ENCODE peak calls at places on chromosomes 11 and 22, in four cellular contexts. B is spleen, U is lower leg skin, E is stomach. T is an unnamed sample.

GRCh38 chr22:23533328-23533762 is 46.7 kb downstream of the IGLL1 start:
- DNase-seq in B (peak; percentile 74), U (no peak), E (no peak), T (peak; percentile 13)

GRCh38 chr11:11998091-11998781 is 10.2 kb downstream of the DKK3 start:
- DNase-seq in B (no peak), U (no peak), E (no peak), T (no peak)

GRCh38 chr22:45212992-45213751 is 27.5 kb downstream of the KIAA0930 start:
- DNase-seq in B (peak; percentile 76), U (no peak), E (no peak), T (no peak)

GRCh38 chr11:32188785-32189184 is 97.9 kb downstream of the RCN1 start:
- DNase-seq in B (no peak), U (no peak), E (no peak), T (no peak)

GRCh38 chr11:107427569-107428180 is 29.9 kb downstream of the CWF19L2 start:
- DNase-seq in B (no peak), U (no peak), E (no peak), T (no peak)

GRCh38 chr11:59523541-59523940 is 12.2 kb downstream of the OR4D9 start:
- DNase-seq in B (no peak), U (no peak), E (no peak), T (no peak)

GRCh38 chr11:77450227-77450626 is 23.7 kb downstream of the PAK1 start:
- DNase-seq in B (no peak), U (no peak), E (no peak), T (no peak)

GRCh38 chr22:30459206-30460052 is 12.4 kb downstream of the SEC14L3 start:
- DNase-seq in B (no peak), U (no peak), E (no peak), T (peak; percentile 51)

GRCh38 chr22:19516378-19517170 is 7.6 kb downstream of the CLDN5 start:
- DNase-seq in B (no peak), U (no peak), E (no peak), T (no peak)

GRCh38 chr11:9210922-9211320 is 54.2 kb downstream of the DENND5A start:
- DNase-seq in B (no peak), U (no peak), E (no peak), T (no peak)

GRCh38 chr11:64667154-64667745 is 55.7 kb downstream of the NRXN2 start:
- DNase-seq in B (no peak), U (no peak), E (no peak), T (no peak)

GRCh38 chr11:66289548-66290331 is 797 bp upstream of the YIF1A start:
- DNase-seq in B (no peak), U (no peak), E (peak; percentile 77), T (peak; percentile 82)

GRCh38 chr11:6646040-6646439 is 9.6 kb downstream of the DCHS1 start:
- DNase-seq in B (peak; percentile 85), U (no peak), E (no peak), T (no peak)

GRCh38 chr11:68051191-68052136 is 12.6 kb downstream of the TCIRG1 start:
- DNase-seq in B (no peak), U (no peak), E (no peak), T (no peak)
- TF ChIP-seq POLR2A in B (no peak), U (no peak), E (no peak), T (no peak)

DNA sequence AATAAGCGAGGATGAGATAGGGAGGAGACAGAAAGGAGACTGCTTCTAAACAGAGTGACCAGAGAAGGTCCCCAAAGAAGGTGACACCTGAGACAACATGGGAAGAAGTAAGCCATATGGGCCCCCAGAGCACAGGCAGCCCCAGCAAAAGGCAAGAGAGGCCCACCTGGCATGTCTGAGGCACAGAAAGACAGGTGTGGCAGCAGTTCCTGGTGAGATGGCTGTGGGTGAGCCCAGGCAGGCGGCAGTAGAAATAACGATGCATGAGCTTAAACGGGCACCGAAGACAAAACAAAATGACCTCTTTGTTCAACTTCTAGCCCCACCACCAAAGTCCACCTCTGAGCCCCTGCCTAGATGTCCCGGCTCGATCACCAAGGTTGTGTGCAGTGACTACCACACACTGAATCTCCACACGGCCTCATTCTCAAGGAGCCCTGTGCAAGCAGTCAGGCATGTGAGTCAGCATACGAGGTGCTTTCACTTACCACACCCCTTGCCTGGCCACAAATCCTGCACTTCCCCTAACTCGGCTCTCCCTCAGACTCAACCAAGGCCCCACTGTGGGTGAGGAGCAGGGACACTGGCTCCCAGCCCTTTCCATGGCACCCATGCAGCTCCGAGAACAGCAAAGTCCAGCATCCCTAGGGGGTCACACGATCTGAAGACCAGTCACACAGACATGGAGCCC is 77.6 kb downstream of the PACSIN2 start:
- DNase-seq in B (peak; percentile 88), U (peak; percentile 75), E (peak; percentile 74), T (peak; percentile 46)
- TF ChIP-seq POLR2A in B (no peak), U (no peak), E (no peak), T (no peak)

DNA sequence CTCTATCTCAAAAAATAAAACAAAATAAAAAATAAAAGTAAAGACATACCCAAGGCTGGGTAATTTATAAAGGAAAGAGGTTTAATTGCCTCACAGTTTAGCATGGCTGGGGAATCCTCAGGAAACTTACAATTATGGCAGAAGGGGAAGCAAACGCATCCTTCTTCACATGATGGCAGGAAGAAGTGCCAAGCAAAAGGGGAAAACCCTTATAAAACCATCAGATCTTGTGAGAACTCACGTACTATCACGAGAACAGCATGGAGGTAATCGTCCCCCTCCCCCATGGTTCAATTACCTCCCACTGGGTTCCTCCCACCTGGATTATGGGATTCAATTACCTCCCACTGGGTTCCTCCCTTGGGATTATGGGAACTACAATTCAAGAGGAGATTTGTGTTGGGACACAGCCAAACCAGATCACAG is 8.3 kb upstream of the SSTR3 start:
- DNase-seq in B (no peak), U (no peak), E (no peak), T (no peak)
- TF ChIP-seq POLR2A in B (no peak), U (no peak), E (no peak), T (no peak)

DNA sequence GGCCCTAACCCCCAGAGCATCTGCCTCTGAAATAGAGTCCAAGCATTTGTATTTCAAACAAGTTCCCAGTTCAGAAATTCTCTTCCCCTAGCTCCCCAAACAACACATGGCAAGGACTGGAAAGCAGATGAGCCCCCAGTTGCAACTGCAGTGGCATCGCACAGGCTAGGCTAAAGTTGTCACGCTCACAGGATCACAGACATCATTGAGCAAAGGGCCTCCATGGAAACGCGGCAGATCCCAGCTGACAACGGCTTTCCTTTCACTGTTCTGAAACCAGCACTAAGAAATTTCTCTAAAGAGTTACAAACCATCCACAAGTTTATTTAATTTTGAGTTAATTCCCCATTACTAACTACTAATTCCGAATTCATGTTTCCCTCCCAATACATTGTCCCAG is 204.7 kb downstream of the LARGE1 start:
- DNase-seq in B (no peak), U (no peak), E (no peak), T (no peak)
- TF ChIP-seq POLR2A in B (no peak), U (no peak), E (no peak), T (no peak)

GRCh38 chr11:110428956-110429613 is 663 bp upstream of the FDX1 start:
- DNase-seq in B (no peak), U (no peak), E (no peak), T (no peak)

GRCh38 chr11:110430267-110431211 is 791 bp downstream of the FDX1 start:
- DNase-seq in B (no peak), U (no peak), E (peak; percentile 29), T (peak; percentile 57)

GRCh38 chr11:110431212-110432073 is 1.7 kb downstream of the FDX1 start:
- DNase-seq in B (no peak), U (no peak), E (no peak), T (no peak)

GRCh38 chr11:110428040-110428439 is 1.7 kb upstream of the FDX1 start:
- DNase-seq in B (no peak), U (no peak), E (no peak), T (no peak)

DNA sequence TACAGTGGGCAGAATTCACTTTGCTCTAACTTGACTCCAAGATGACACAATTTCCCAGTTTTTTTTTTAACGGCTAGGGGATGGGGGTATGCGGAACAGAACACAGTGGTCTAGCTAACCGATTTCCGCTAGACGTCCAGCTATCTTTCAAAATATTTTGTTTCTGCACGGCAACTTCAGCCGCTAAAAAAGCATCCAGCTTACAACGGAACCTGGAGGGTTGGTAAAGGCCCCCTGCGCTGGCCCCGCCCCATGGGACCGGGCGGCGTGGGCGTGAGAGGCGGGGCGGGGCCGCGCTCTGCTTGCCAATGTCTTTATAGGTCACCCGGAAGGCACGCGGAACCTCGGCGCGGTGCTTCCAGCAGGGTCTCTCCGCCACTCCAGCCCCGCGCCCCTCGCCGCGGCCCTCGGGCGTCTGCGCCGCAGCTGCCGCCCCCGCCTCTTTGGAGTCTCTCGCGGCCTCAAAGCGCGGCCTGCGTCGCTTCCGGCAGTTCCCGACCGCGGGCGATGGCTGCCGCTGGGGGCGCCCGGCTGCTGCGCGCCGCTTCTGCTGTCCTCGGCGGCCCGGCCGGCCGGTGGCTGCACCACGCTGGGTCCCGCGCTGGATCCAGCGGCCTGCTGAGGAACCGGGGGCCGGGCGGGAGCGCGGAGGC is at the start of gene FDX1:
- DNase-seq in B (peak; percentile 97), U (peak; percentile 64), E (peak; percentile 83), T (peak; percentile 90)
- TF ChIP-seq POLR2A in B (no peak), U (no peak), E (no peak), T (peak; percentile 20)

GRCh38 chr11:355581-356458 is 13.5 kb upstream of the B4GALNT4 start:
- DNase-seq in B (peak; percentile 98), U (peak; percentile 85), E (peak; percentile 93), T (peak; percentile 33)
- TF ChIP-seq POLR2A in B (peak; percentile 79), U (no peak), E (no peak), T (no peak)

GRCh38 chr11:78606667-78607066 is 32.0 kb upstream of the NARS2 start:
- DNase-seq in B (no peak), U (no peak), E (no peak), T (no peak)
- TF ChIP-seq POLR2A in B (no peak), U (no peak), E (no peak), T (no peak)

GRCh38 chr11:101915811-101916291 is 471 bp downstream of the ANGPTL5 start:
- DNase-seq in B (no peak), U (no peak), E (no peak), T (no peak)

GRCh38 chr11:101914349-101914736 is 467 bp upstream of the CEP126 start:
- DNase-seq in B (no peak), U (no peak), E (no peak), T (no peak)

GRCh38 chr11:101916422-101916821 is at the start of gene ANGPTL5:
- DNase-seq in B (no peak), U (no peak), E (no peak), T (no peak)

GRCh38 chr11:101913631-101914030 is 1.2 kb upstream of the CEP126 start:
- DNase-seq in B (no peak), U (no peak), E (no peak), T (no peak)

DNA sequence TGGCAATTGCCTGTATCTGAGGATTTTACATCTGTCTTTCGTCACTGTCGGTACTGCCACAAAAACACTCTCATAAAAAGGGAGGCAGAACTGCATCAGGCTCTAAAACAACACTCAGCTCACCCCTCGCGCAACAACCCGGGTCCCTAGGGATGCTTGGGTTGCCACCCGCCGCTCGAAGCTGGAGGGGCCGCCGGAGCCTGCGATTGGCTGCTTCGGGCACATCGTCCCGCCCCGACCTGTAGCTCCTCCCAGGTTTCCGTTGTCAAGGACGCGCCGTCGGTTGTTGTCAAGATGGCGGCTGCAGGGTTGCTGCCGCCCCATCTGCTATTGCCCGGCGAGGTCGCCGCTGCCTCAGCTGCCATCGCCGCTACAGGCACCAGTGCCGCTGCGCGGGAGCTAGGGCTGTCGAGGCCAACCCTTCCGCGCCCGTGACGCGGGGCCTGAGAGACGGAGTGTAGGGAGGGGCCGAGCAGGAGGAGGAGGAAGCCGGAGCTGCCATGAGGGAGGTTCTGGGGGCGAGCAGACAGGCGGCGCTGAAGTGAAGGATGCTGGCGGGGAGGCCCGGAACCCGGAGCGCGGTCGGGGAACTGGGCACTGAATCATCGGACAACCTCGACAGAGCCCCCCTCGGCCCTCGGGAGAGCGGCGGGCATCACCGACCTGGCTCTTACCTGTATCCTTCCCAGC is at the start of gene CEP126:
- DNase-seq in B (peak; percentile 97), U (peak; percentile 94), E (peak; percentile 93), T (peak; percentile 90)
- TF ChIP-seq POLR2A in B (no peak), U (no peak), E (no peak), T (peak; percentile 52)